ENCODE peak calls at places on chromosomes 11 and 22, in four cellular contexts. A is PC-9, Z is heart left ventricle, W is left lung. H is an unnamed sample.

GRCh38 chr11:11435673-11436072 is 82.6 kb upstream of the CSNK2A3 start:
- DNase-seq in W (no peak), Z (no peak), A (no peak), H (no peak)

GRCh38 chr22:20009018-20009482 is 7.6 kb downstream of the ARVCF start:
- DNase-seq in W (no peak), A (no peak), Z (peak; percentile 9), H (no peak)

GRCh38 chr11:42972741-42973140 is 339.1 kb upstream of the API5 start:
- DNase-seq in W (no peak), A (no peak), Z (no peak), H (no peak)

GRCh38 chr22:42912049-42912448 is 55.0 kb upstream of the ARFGAP3 start:
- DNase-seq in W (no peak), Z (no peak), A (no peak), H (no peak)

GRCh38 chr22:39003165-39003638 is 10.9 kb upstream of the APOBEC3C start:
- DNase-seq in Z (peak; percentile 67), A (peak; percentile 89), W (peak; percentile 80), H (peak; percentile 83)

GRCh38 chr22:46360097-46360496 is 24.6 kb downstream of the TRMU start:
- DNase-seq in W (no peak), Z (no peak), A (no peak), H (no peak)

GRCh38 chr11:96001037-96001436 is 77.1 kb upstream of the MTMR2 start:
- DNase-seq in Z (peak; percentile 89), W (peak; percentile 57), A (no peak), H (peak; percentile 60)

GRCh38 chr11:133892126-133892525 is 46.8 kb upstream of the SPATA19 start:
- DNase-seq in A (no peak), Z (no peak), W (no peak), H (no peak)

GRCh38 chr11:103420593-103420992 is 311.4 kb downstream of the DYNC2H1 start:
- DNase-seq in Z (no peak), A (no peak), W (no peak), H (no peak)

GRCh38 chr11:84390441-84391078 is 1104.4 kb upstream of the CCDC90B start:
- DNase-seq in A (peak; percentile 13), Z (no peak), W (no peak), H (no peak)

GRCh38 chr11:133726576-133726975 is 118.7 kb downstream of the SPATA19 start:
- DNase-seq in A (no peak), Z (no peak), W (no peak), H (no peak)

GRCh38 chr11:132910016-132910760 is 622.1 kb downstream of the OPCML start:
- DNase-seq in W (no peak), A (no peak), Z (no peak), H (no peak)

GRCh38 chr11:13384837-13385417 is 78.1 kb downstream of the BTBD10 start:
- DNase-seq in W (no peak), Z (no peak), A (peak; percentile 6), H (peak; percentile 28)

GRCh38 chr11:120532511-120533196 is 21.1 kb downstream of the GRIK4 start:
- DNase-seq in A (no peak), Z (no peak), W (no peak), H (no peak)

GRCh38 chr11:45289369-45289768 is 3.2 kb upstream of the SYT13 start:
- DNase-seq in A (no peak), W (no peak), Z (no peak), H (no peak)

GRCh38 chr11:7498193-7498592 is 12.9 kb downstream of the OLFML1 start:
- DNase-seq in W (no peak), Z (no peak), A (no peak), H (no peak)

GRCh38 chr11:88434333-88434976 is 96.9 kb upstream of the CTSC start:
- DNase-seq in W (no peak), A (no peak), Z (no peak), H (no peak)

GRCh38 chr11:45859661-45860140 is 12.4 kb downstream of the CRY2 start:
- DNase-seq in W (peak; percentile 93), A (peak; percentile 10), Z (peak; percentile 96), H (peak; percentile 94)

DNA sequence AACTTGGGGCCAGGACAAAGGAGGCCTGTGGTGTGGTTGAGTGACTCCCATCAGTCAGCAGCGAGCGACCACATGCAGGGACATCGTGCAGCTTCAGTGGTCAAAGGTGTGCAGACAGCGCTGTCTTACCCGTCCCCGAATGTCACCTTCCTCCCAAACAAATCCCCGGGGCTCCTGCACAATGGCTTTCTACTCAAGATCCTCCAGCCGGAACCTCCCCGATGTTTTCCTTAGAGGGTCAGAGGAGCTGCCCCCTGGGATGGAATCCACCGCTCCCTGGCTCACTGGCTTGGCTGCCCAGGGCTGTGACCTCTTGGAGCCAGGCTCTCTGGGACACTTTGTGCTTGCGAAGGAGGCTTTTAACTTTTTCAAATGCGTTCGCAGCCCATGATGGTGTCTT is 17.2 kb upstream of the FGF19 start:
- DNase-seq in W (no peak), Z (no peak), A (no peak), H (no peak)
- H3K27me3 ChIP-seq in W (no peaks in the 10 kb centered on the region), Z (peaks cover 9% of the 10 kb centered on the region), A (no peaks in the 10 kb centered on the region), H (peaks cover 85% of the 10 kb centered on the region)

DNA sequence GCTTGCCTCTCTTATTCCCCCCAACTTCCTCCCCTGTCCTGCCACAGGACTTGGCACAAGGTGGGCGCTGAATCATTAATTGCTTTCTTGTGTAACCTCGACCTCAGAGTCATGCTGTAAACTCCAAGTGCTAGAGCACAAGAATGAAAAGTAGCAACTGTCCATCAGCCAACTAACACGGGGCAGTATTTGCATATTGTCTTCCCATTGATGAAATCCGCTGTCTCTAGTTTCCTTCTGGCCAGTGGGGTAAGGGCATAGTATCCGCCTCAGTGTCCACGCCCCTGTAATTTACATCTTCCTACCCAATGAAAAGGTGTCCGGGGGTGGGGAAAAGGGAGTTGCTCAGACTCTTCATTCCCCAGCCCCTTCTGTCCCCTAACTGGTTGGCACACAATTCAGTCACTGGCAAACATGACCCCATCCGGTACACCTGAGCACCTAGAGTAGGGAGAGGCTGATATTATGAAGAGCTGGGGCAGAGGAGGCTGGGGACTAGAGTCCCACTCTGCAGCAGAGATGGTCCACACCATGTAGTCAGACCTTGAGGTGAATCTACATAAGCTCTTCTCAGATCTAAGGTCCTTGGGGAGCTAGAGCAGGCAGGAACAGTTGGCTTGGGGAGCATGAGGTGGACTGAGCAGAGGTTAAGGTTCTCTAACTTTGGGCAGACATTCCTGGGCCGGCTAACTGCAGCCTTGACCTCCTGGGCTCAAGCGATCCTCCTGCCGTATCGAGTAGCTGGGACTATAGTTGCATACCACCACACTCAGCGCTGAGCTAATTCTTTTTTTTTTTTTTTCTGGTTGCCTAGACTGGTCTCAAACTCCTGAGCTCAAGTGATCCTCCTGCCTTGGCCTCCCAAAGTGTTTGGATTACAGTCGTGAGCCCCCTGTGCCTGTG is 6.8 kb upstream of the GGA1 start:
- DNase-seq in Z (no peak), W (peak; percentile 56), A (peak; percentile 86), H (peak; percentile 69)
- H3K4me3 ChIP-seq in Z (no peak overlapping the region), W (no peak overlapping the region), A (peak overlapping the region; percentile 3), H (no peak overlapping the region)

DNA sequence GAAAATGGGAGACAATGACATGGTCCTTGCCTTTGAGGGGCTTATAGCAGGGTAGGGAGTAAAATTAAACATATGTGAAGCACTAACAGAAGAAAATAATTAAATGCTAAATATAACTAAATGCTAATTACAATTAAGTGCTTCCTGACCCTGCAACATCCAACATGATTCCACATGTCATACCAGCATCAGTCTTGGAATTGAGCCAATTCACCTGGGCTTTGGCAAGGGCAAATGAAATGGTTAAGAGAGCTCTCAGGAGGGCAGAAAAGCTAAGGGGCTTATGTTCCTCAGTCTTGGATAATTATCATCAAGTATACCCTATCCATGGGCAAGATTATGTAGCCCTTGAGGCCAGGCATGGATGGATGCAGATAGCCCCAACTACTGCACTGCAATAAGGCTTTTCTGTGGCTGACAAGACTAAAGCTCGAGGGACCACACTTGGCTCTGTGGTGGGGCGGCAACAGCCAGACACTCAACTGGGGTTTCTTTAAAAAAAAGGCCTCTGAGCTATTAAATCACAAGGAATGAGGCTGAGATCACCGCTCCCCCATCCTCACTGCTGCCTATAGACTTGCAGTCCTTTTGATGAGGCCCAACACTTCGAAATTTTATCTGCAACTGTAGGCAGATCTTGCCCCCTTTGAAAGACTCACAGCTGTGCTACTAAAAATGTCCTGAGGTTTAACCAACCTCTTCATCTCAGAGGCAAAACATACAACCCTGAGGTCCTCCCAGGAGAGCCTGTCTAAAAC is 39.0 kb downstream of the IL18BP start:
- DNase-seq in W (no peak), A (no peak), Z (no peak), H (no peak)
- H3K4me1 ChIP-seq in W (peaks cover 60% of the 10 kb centered on the region), A (peaks cover 12% of the 10 kb centered on the region), Z (peaks cover 39% of the 10 kb centered on the region), H (peaks cover 56% of the 10 kb centered on the region)

GRCh38 chr11:127966821-127967220 is 620.5 kb downstream of the ETS1 start:
- DNase-seq in A (no peak), W (no peak), Z (no peak), H (no peak)

GRCh38 chr11:127965947-127966668 is 621.2 kb downstream of the ETS1 start:
- DNase-seq in Z (no peak), A (no peak), W (no peak), H (no peak)

DNA sequence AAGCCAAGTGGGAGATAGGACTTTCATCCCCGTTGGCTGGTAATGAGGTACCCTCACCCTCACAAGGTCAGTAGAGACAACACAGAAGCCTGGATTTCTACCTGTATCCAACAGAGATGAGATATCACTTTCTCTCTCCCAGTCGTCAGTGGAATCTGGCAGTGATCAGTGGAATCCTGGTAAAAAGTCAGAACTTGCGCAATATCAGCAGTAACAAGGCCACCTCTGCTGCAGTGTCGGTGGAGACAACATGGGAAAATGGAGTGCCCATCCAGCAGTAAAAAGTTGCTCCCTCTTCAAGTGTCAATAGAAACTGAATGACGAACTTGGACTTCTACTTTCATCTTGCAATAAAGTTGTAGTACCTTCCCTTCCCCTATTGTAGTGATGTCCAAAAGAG is 615.9 kb downstream of the ETS1 start:
- DNase-seq in Z (no peak), W (no peak), A (no peak), H (no peak)
- H3K27me3 ChIP-seq in Z (no peaks in the 10 kb centered on the region), W (no peaks in the 10 kb centered on the region), A (no peaks in the 10 kb centered on the region), H (no peaks in the 10 kb centered on the region)

GRCh38 chr11:2944953-2945756 is 15.9 kb upstream of the PHLDA2 start:
- DNase-seq in W (peak; percentile 96), Z (peak; percentile 94), A (no peak), H (peak; percentile 86)
- H3K4me3 ChIP-seq in W (no peak overlapping the region), Z (peak overlapping the region; percentile 15), A (no peak overlapping the region), H (peak overlapping the region; percentile 31)

GRCh38 chr11:64003807-64004589 is 17.8 kb downstream of the OTUB1 start:
- DNase-seq in Z (no peak), A (no peak), W (no peak), H (no peak)
- H3K4me1 ChIP-seq in Z (peaks cover 38% of the 10 kb centered on the region), A (no peaks in the 10 kb centered on the region), W (peaks cover 54% of the 10 kb centered on the region), H (peaks cover 17% of the 10 kb centered on the region)

H was measured in transverse colon.